ENCODE peak calls at places on chromosomes 3 and 15, in five cellular contexts. O, L, F, Q and U are unnamed samples.

GRCh38 chr3:149198611-149199010 is 23.0 kb downstream of the CP start:
- DNase-seq in F (no peak), O (no peak), Q (peak), L (no peak), U (no peak)

GRCh38 chr3:120645083-120645800 is 36.8 kb downstream of the HGD start:
- DNase-seq in O (no peak), Q (no peak), L (no peak), F (no peak), U (no peak)

GRCh38 chr3:132038198-132038825 is 3.5 kb upstream of the CPNE4 start:
- DNase-seq in O (peak), F (no peak), Q (no peak), L (no peak), U (no peak)

GRCh38 chr15:39579487-39580116 is 1.3 kb upstream of the THBS1 start:
- DNase-seq in Q (peak), L (no peak), O (peak), F (no peak), U (no peak)

GRCh38 chr15:57544840-57545239 is 46.9 kb upstream of the MYZAP start:
- DNase-seq in Q (no peak), F (no peak), O (no peak), L (no peak), U (no peak)

GRCh38 chr15:101210466-101210865 is 41.4 kb downstream of the CHSY1 start:
- DNase-seq in O (no peak), F (no peak), L (no peak), Q (no peak), U (no peak)

GRCh38 chr3:10471337-10471721 is 34.1 kb downstream of the ATP2B2 start:
- DNase-seq in O (no peak), L (no peak), Q (no peak), F (no peak), U (no peak)

GRCh38 chr3:53161345-53161819 is 373 bp downstream of the PRKCD start:
- DNase-seq in O (no peak), Q (no peak), F (no peak), L (no peak), U (no peak)

GRCh38 chr3:47781326-47781684 is 388 bp downstream of the SMARCC1 start:
- DNase-seq in L (no peak), F (peak), O (no peak), Q (no peak), U (peak)

GRCh38 chr3:161372321-161373260 is 1.3 kb upstream of the SPTSSB start:
- DNase-seq in F (peak), Q (no peak), O (no peak), L (no peak), U (peak)
- TF ChIP-seq TAF1 in F (no peak), Q (peak), O (no peak), L (no peak), U (no peak)

GRCh38 chr3:192935441-192935840 is 17.8 kb upstream of the MB21D2 start:
- DNase-seq in F (no peak), L (no peak), Q (no peak), O (no peak), U (no peak)
- TF ChIP-seq TAF1 in F (no peak), L (no peak), Q (no peak), O (no peak), U (no peak)

DNA sequence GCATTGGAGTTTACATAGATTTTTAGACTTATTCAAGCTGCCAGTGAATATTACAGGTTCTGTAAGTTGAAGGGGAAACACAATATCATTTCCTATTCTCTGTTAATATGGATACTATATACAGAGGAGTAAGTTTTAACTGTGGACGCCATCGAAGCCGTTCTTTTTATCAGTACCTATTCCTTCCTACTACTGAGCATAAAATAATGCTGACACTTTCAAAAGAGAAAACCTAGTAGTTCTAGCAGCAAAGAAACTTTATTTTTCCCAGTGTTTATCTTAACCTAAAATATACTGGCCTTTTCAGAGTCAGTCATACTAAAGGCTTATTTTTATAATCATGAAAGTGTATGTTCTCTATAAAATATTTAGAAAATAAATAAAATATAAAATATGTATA is 14.2 kb downstream of the LRRC31 start:
- DNase-seq in L (no peak), Q (no peak), O (no peak), F (no peak), U (no peak)
- TF ChIP-seq TAF1 in L (no peak), Q (no peak), O (no peak), F (no peak), U (no peak)

GRCh38 chr3:140995881-140996280 is 54.2 kb downstream of the SLC25A36 start:
- DNase-seq in O (no peak), F (no peak), L (no peak), Q (no peak), U (no peak)

GRCh38 chr3:141000691-141001090 is 50.5 kb upstream of the SPSB4 start:
- DNase-seq in O (peak), Q (no peak), L (no peak), F (no peak), U (no peak)

GRCh38 chr3:140994316-140994715 is 52.7 kb downstream of the SLC25A36 start:
- DNase-seq in Q (no peak), O (no peak), F (no peak), L (no peak), U (no peak)

DNA sequence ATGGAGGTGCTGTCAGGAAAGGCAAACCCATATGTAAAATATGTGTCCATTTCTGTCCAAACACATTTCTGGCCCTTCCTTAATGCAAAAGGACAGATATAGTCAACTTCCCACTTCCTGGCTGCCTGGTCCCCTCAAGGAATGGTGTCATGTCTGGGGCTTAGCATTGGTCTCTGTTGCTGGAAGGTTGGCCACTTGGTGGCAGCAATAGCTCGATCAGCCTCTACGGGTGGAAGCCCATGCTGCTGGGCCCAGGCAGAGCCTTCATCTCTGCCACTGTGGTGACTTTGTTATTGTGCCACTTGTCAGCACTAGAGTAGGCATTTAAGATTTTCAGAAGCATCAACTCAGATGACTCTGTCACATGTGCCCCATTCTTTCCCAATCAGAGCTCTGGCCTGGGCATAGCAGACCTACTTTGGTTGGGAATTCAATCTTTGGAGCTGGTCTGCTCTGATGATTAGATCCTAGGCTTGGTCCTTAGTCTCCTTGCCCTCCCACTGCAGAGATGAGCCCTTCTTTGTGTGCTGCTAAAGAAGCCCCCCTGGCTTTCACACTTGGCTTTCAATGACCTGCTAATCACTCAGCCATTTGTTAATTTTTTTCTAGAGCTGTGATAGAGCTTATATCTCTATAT is 51.0 kb upstream of the SPSB4 start:
- DNase-seq in Q (peak), O (peak), F (no peak), L (peak), U (no peak)
- TF ChIP-seq TAF1 in Q (no peak), O (no peak), F (no peak), L (no peak), U (no peak)

GRCh38 chr3:42639192-42639591 is 14.3 kb upstream of the ZBTB47 start:
- DNase-seq in Q (no peak), F (no peak), O (no peak), L (no peak), U (no peak)

GRCh38 chr3:42637001-42637400 is 16.5 kb upstream of the ZBTB47 start:
- DNase-seq in Q (no peak), L (no peak), F (no peak), O (no peak), U (no peak)

GRCh38 chr3:42640771-42641370 is 12.6 kb upstream of the ZBTB47 start:
- DNase-seq in O (no peak), Q (no peak), F (no peak), L (no peak), U (no peak)

GRCh38 chr3:42640129-42640528 is 13.4 kb upstream of the ZBTB47 start:
- DNase-seq in L (no peak), O (no peak), F (no peak), Q (no peak), U (no peak)

DNA sequence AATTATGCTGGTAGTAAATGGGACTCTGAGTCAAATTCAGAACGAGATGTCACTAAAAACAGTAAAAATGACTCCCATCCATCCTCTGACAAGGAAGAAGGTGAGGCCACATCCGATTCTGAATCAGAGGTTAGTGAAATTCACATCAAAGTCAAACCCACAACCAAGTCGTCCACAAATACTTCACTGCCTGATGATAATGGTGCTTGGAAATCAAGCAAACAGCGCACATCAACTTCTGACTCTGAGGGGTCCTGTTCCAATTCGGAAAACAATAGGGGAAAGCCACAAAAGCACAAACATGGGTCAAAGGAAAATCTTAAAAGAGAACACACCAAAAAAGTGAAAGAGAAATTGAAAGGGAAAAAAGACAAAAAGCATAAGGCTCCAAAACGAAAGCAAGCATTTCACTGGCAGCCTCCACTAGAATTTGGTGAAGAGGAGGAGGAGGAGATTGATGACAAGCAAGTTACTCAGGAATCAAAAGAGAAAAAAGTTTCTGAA is 15.1 kb upstream of the ZBTB47 start:
- DNase-seq in Q (no peak), L (peak), F (no peak), O (no peak), U (no peak)
- TF ChIP-seq TAF1 in Q (no peak), L (no peak), F (no peak), O (no peak), U (no peak)

DNA sequence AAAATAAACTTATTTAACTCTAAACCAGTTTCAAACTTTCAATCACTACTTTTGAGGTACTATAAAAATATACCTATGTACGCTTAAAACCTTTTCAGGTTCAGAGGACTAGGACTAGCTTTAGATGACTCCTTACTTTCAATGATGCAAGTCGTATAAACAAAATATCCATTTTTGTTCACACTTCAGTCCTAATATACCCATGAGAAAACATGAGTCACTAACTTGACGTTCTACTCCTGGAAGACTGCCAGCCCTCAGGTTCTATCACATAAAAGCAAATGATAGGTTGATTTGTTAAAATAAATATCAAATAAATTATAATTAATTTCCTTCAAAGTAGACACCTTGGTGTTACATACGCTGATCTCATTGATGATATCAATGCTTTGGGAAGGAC is 10.6 kb upstream of the P3H2 start:
- DNase-seq in L (no peak), Q (no peak), F (no peak), O (no peak), U (no peak)
- TF ChIP-seq TAF1 in L (no peak), Q (no peak), F (no peak), O (no peak), U (no peak)

GRCh38 chr15:42374810-42375209 is 15.5 kb downstream of the CAPN3 start:
- DNase-seq in F (no peak), O (no peak), Q (no peak), L (no peak), U (no peak)
- TF ChIP-seq TAF1 in F (no peak), O (no peak), Q (no peak), L (no peak), U (no peak)

GRCh38 chr15:74642328-74642723 is 26.7 kb downstream of the CLK3 start:
- DNase-seq in F (no peak), O (no peak), Q (no peak), L (no peak), U (no peak)
- TF ChIP-seq TAF1 in F (no peak), O (no peak), Q (no peak), L (no peak), U (no peak)

GRCh38 chr15:83203543-83203942 is 4.1 kb downstream of the HDGFL3 start:
- DNase-seq in Q (no peak), F (no peak), L (no peak), O (no peak), U (no peak)

GRCh38 chr15:83200589-83200988 is 7.0 kb downstream of the HDGFL3 start:
- DNase-seq in F (no peak), Q (no peak), L (no peak), O (no peak), U (no peak)

GRCh38 chr15:83198476-83198875 is 9.1 kb downstream of the HDGFL3 start:
- DNase-seq in F (no peak), L (no peak), O (no peak), Q (no peak), U (no peak)

GRCh38 chr15:83200162-83200561 is 7.5 kb downstream of the HDGFL3 start:
- DNase-seq in Q (no peak), L (peak), O (no peak), F (no peak), U (no peak)

DNA sequence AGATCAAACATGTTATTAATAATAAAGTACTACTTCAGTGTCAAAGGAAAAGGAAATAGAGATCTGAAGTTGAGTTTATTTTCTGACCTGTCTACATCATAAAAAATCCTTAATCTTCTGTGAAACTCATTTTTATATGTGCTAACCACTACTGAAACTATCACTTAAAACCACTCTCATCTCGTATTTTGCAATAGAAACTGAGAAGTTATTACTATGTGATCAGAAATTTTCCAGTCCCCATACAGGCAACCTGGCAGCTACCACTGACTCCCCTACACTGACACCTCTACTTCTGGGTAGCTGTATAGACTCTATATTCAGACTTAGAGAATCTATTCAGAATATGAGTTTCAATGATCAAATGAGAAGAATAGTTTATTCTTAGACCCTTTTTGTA is 8.3 kb downstream of the HDGFL3 start:
- DNase-seq in Q (no peak), L (peak), O (no peak), F (no peak), U (no peak)
- TF ChIP-seq TAF1 in Q (no peak), L (no peak), O (no peak), F (no peak), U (no peak)

GRCh38 chr15:73994419-73994883 is at the start of gene PML:
- DNase-seq in Q (peak), F (peak), O (peak), L (peak), U (peak)

GRCh38 chr15:73991726-73992593 is at the start of gene STOML1:
- DNase-seq in L (no peak), Q (peak), O (peak), F (peak), U (peak)

GRCh38 chr15:73992594-73992898 is 451 bp upstream of the STOML1 start:
- DNase-seq in Q (no peak), F (no peak), O (no peak), L (no peak), U (no peak)

GRCh38 chr15:73994912-73995622 is 551 bp downstream of the PML start:
- DNase-seq in Q (no peak), F (no peak), L (no peak), O (no peak), U (no peak)

GRCh38 chr15:73993211-73993994 is 1.1 kb upstream of the PML start:
- DNase-seq in F (no peak), Q (no peak), O (no peak), L (no peak), U (no peak)
- TF ChIP-seq TAF1 in F (no peak), Q (no peak), O (no peak), L (no peak), U (no peak)